ENCODE peak calls at places on chromosomes 3 and 15, in four cellular contexts. A is HFF-Myc, M is RKO, Z is tibial artery. X is an unnamed sample.
A peak's percentile ranks its signal among the peaks of the same experiment; 100 is the strongest.

GRCh38 chr15:75732809-75733451 is 20.3 kb upstream of the CSPG4 start:
- DNase-seq in A (no peak), M (peak; percentile 70), Z (peak; percentile 85), X (peak; percentile 80)

GRCh38 chr15:60945196-60945595 is 283.9 kb downstream of the RORA start:
- DNase-seq in M (no peak), Z (peak; percentile 91), A (no peak), X (peak; percentile 69)

GRCh38 chr3:27632431-27633223 is 89.5 kb downstream of the EOMES start:
- DNase-seq in M (peak; percentile 37), A (no peak), Z (peak; percentile 71), X (no peak)

GRCh38 chr3:123410149-123410515 is 38.8 kb downstream of the ADCY5 start:
- DNase-seq in A (no peak), M (no peak), Z (no peak), X (no peak)

GRCh38 chr15:62440310-62440709 is 275.2 kb upstream of the C2CD4B start:
- DNase-seq in Z (no peak), A (no peak), M (no peak), X (no peak)

GRCh38 chr3:72448858-72449257 is 399.4 kb downstream of the SHQ1 start:
- DNase-seq in Z (no peak), A (peak; percentile 29), M (peak; percentile 4), X (no peak)

GRCh38 chr15:72006382-72006781 is 111.6 kb downstream of the MYO9A start:
- DNase-seq in A (no peak), M (no peak), Z (no peak), X (no peak)

GRCh38 chr3:32278714-32279113 is 40.2 kb downstream of the CMTM8 start:
- DNase-seq in A (no peak), M (peak; percentile 35), Z (no peak), X (no peak)

GRCh38 chr3:180253283-180253682 is 216.5 kb upstream of the PEX5L start:
- DNase-seq in A (no peak), M (no peak), Z (no peak), X (no peak)

GRCh38 chr3:168248383-168249047 is 152.8 kb upstream of the GOLIM4 start:
- DNase-seq in Z (no peak), M (no peak), A (no peak), X (no peak)

GRCh38 chr3:155325263-155325835 is 31.9 kb upstream of the STRIT1 start:
- DNase-seq in M (no peak), Z (no peak), A (no peak), X (no peak)

GRCh38 chr3:4447600-4448561 is 19.2 kb downstream of the SUMF1 start:
- DNase-seq in M (no peak), Z (no peak), A (no peak), X (no peak)

GRCh38 chr3:178198329-178198728 is 337.9 kb upstream of the KCNMB2 start:
- DNase-seq in M (no peak), Z (no peak), A (no peak), X (no peak)

GRCh38 chr15:67043939-67044771 is 21.2 kb upstream of the SMAD3 start:
- DNase-seq in M (peak; percentile 20), A (peak; percentile 65), Z (peak; percentile 70), X (no peak)

GRCh38 chr15:68375191-68375631 is 56.8 kb downstream of the ITGA11 start:
- DNase-seq in A (no peak), M (no peak), Z (peak; percentile 29), X (no peak)

GRCh38 chr3:100526613-100527346 is 34.4 kb downstream of the TMEM45A start:
- DNase-seq in A (no peak), Z (no peak), M (no peak), X (no peak)

GRCh38 chr3:52480768-52481715 is 14.1 kb upstream of the STAB1 start:
- DNase-seq in Z (no peak), A (no peak), M (no peak), X (no peak)

GRCh38 chr15:70589221-70589620 is 174.1 kb downstream of the UACA start:
- DNase-seq in A (no peak), M (no peak), Z (no peak), X (no peak)

GRCh38 chr15:33142708-33143107 is 51.8 kb downstream of the FMN1 start:
- DNase-seq in Z (no peak), M (no peak), A (no peak), X (no peak)

GRCh38 chr15:51024735-51025453 is 69.8 kb downstream of the TNFAIP8L3 start:
- DNase-seq in M (no peak), Z (no peak), A (no peak), X (no peak)

GRCh38 chr3:105608623-105609022 is 241.9 kb downstream of the ALCAM start:
- DNase-seq in M (no peak), A (no peak), Z (no peak), X (no peak)

GRCh38 chr3:101846709-101847108 is 2.6 kb upstream of the NFKBIZ start:
- DNase-seq in Z (no peak), A (no peak), M (peak; percentile 21), X (no peak)

GRCh38 chr3:49826016-49826415 is 12.3 kb upstream of the UBA7 start:
- DNase-seq in Z (no peak), A (no peak), M (no peak), X (no peak)

GRCh38 chr15:93829115-93829849 is 402.1 kb upstream of the MCTP2 start:
- DNase-seq in A (no peak), M (peak; percentile 70), Z (no peak), X (peak; percentile 62)

GRCh38 chr3:43071313-43071893 is 34.5 kb downstream of the POMGNT2 start:
- DNase-seq in Z (no peak), M (no peak), A (no peak), X (peak; percentile 21)

GRCh38 chr15:73571346-73571745 is 61.8 kb downstream of the NPTN start:
- DNase-seq in M (no peak), Z (no peak), A (no peak), X (no peak)

GRCh38 chr3:117871934-117872333 is 1162.4 kb downstream of the TUSC7 start:
- DNase-seq in Z (no peak), M (no peak), A (no peak), X (no peak)

GRCh38 chr3:155548194-155548593 is 196.7 kb downstream of the PLCH1 start:
- DNase-seq in Z (no peak), M (peak; percentile 69), A (peak; percentile 5), X (no peak)

GRCh38 chr3:194395201-194395600 is 3.9 kb downstream of the GP5 start:
- DNase-seq in Z (no peak), M (peak; percentile 27), A (no peak), X (no peak)

GRCh38 chr15:74726774-74727164 is 1.4 kb upstream of the CYP1A1 start:
- DNase-seq in Z (no peak), M (no peak), A (no peak), X (no peak)

GRCh38 chr15:76501726-76502125 is 165.2 kb downstream of the ISL2 start:
- DNase-seq in M (no peak), Z (no peak), A (no peak), X (no peak)

GRCh38 chr3:105806361-105806760 is 62.5 kb downstream of the CBLB start:
- DNase-seq in Z (no peak), M (peak; percentile 44), A (no peak), X (no peak)

GRCh38 chr3:182609575-182610156 is 183.6 kb upstream of the ATP11B start:
- DNase-seq in M (no peak), A (no peak), Z (no peak), X (no peak)

GRCh38 chr3:106018111-106018510 is 149.3 kb upstream of the CBLB start:
- DNase-seq in Z (no peak), M (no peak), A (no peak), X (no peak)

GRCh38 chr3:148737104-148737525 is 39.4 kb downstream of the AGTR1 start:
- DNase-seq in M (no peak), A (no peak), Z (no peak), X (no peak)

GRCh38 chr3:156599475-156599874 is 44.6 kb upstream of the SSR3 start:
- DNase-seq in M (no peak), A (no peak), Z (no peak), X (no peak)

GRCh38 chr3:158950131-158950901 is 148.5 kb downstream of the MFSD1 start:
- DNase-seq in A (no peak), M (no peak), Z (no peak), X (no peak)